ENCODE peak calls at places on chromosomes 11 and 22, in ten cellular contexts. One of them, this sample, is unnamed.

GRCh38 chr11:117600976-117601708 is 195.9 kb downstream of the DSCAML1 start:
- DNase-seq in cerebellum: no peak
- DNase-seq in NCI-H1694: no peak
- DNase-seq in effector memory CD4-positive, alpha-beta T cell: no peak
- DNase-seq in naive thymus-derived CD8-positive, alpha-beta T cell: no peak
- DNase-seq in stimulated activated CD4-positive, alpha-beta T cell treated with anti-CD3 and anti-CD28 coated beads, Interleukin-1b, Interleukin-23, amount 100 ng/mL, for 24 hours: no peak
- DNase-seq in astrocyte of the spinal cord: no peak
- DNase-seq in RWPE1: no peak
- DNase-seq in HCT116: no peak
- DNase-seq in NCI-H2081: no peak
- DNase-seq in this sample: no peak

GRCh38 chr22:23113067-23113846 is 28.5 kb downstream of the RSPH14 start:
- DNase-seq in NCI-H2081: peak
- DNase-seq in RWPE1: no peak
- DNase-seq in NCI-H1694: peak
- DNase-seq in cerebellum: no peak
- DNase-seq in HCT116: no peak
- DNase-seq in stimulated activated CD4-positive, alpha-beta T cell treated with anti-CD3 and anti-CD28 coated beads, Interleukin-1b, Interleukin-23, amount 100 ng/mL, for 24 hours: no peak
- DNase-seq in naive thymus-derived CD8-positive, alpha-beta T cell: no peak
- DNase-seq in effector memory CD4-positive, alpha-beta T cell: no peak
- DNase-seq in astrocyte of the spinal cord: peak
- DNase-seq in this sample: no peak

GRCh38 chr11:66368484-66368883 is 3.1 kb downstream of the SLC29A2 start:
- DNase-seq in NCI-H1694: no peak
- DNase-seq in HCT116: no peak
- DNase-seq in effector memory CD4-positive, alpha-beta T cell: no peak
- DNase-seq in NCI-H2081: no peak
- DNase-seq in cerebellum: no peak
- DNase-seq in naive thymus-derived CD8-positive, alpha-beta T cell: peak
- DNase-seq in RWPE1: no peak
- DNase-seq in astrocyte of the spinal cord: no peak
- DNase-seq in stimulated activated CD4-positive, alpha-beta T cell treated with anti-CD3 and anti-CD28 coated beads, Interleukin-1b, Interleukin-23, amount 100 ng/mL, for 24 hours: no peak
- DNase-seq in this sample: no peak

GRCh38 chr11:75236062-75236461 is 4.5 kb upstream of the TPBGL start:
- DNase-seq in naive thymus-derived CD8-positive, alpha-beta T cell: no peak
- DNase-seq in cerebellum: no peak
- DNase-seq in HCT116: no peak
- DNase-seq in astrocyte of the spinal cord: no peak
- DNase-seq in stimulated activated CD4-positive, alpha-beta T cell treated with anti-CD3 and anti-CD28 coated beads, Interleukin-1b, Interleukin-23, amount 100 ng/mL, for 24 hours: no peak
- DNase-seq in NCI-H1694: no peak
- DNase-seq in RWPE1: no peak
- DNase-seq in NCI-H2081: no peak
- DNase-seq in effector memory CD4-positive, alpha-beta T cell: no peak
- DNase-seq in this sample: no peak

GRCh38 chr11:70205049-70205725 is 2.1 kb downstream of the FADD start:
- DNase-seq in cerebellum: no peak
- DNase-seq in stimulated activated CD4-positive, alpha-beta T cell treated with anti-CD3 and anti-CD28 coated beads, Interleukin-1b, Interleukin-23, amount 100 ng/mL, for 24 hours: no peak
- DNase-seq in HCT116: no peak
- DNase-seq in NCI-H2081: no peak
- DNase-seq in naive thymus-derived CD8-positive, alpha-beta T cell: no peak
- DNase-seq in effector memory CD4-positive, alpha-beta T cell: no peak
- DNase-seq in RWPE1: no peak
- DNase-seq in astrocyte of the spinal cord: no peak
- DNase-seq in NCI-H1694: no peak
- DNase-seq in this sample: no peak

GRCh38 chr11:96817488-96817887 is 427.7 kb downstream of the JRKL start:
- DNase-seq in NCI-H2081: no peak
- DNase-seq in NCI-H1694: no peak
- DNase-seq in naive thymus-derived CD8-positive, alpha-beta T cell: no peak
- DNase-seq in effector memory CD4-positive, alpha-beta T cell: no peak
- DNase-seq in RWPE1: peak
- DNase-seq in cerebellum: no peak
- DNase-seq in astrocyte of the spinal cord: peak
- DNase-seq in HCT116: no peak
- DNase-seq in stimulated activated CD4-positive, alpha-beta T cell treated with anti-CD3 and anti-CD28 coated beads, Interleukin-1b, Interleukin-23, amount 100 ng/mL, for 24 hours: no peak
- DNase-seq in this sample: peak

GRCh38 chr22:19178065-19178658 is 374 bp downstream of the SLC25A1 start:
- DNase-seq in NCI-H1694: no peak
- DNase-seq in NCI-H2081: no peak
- DNase-seq in astrocyte of the spinal cord: peak
- DNase-seq in naive thymus-derived CD8-positive, alpha-beta T cell: peak
- DNase-seq in cerebellum: peak
- DNase-seq in stimulated activated CD4-positive, alpha-beta T cell treated with anti-CD3 and anti-CD28 coated beads, Interleukin-1b, Interleukin-23, amount 100 ng/mL, for 24 hours: no peak
- DNase-seq in HCT116: no peak
- DNase-seq in RWPE1: peak
- DNase-seq in effector memory CD4-positive, alpha-beta T cell: peak
- DNase-seq in this sample: no peak

GRCh38 chr11:70159612-70160570 is 43.2 kb upstream of the FADD start:
- DNase-seq in RWPE1: peak
- DNase-seq in NCI-H2081: no peak
- DNase-seq in astrocyte of the spinal cord: peak
- DNase-seq in HCT116: peak
- DNase-seq in NCI-H1694: no peak
- DNase-seq in effector memory CD4-positive, alpha-beta T cell: no peak
- DNase-seq in cerebellum: no peak
- DNase-seq in stimulated activated CD4-positive, alpha-beta T cell treated with anti-CD3 and anti-CD28 coated beads, Interleukin-1b, Interleukin-23, amount 100 ng/mL, for 24 hours: no peak
- DNase-seq in naive thymus-derived CD8-positive, alpha-beta T cell: no peak
- DNase-seq in this sample: peak

GRCh38 chr11:12599408-12600143 is 74.6 kb upstream of the TEAD1 start:
- DNase-seq in NCI-H2081: no peak
- DNase-seq in astrocyte of the spinal cord: no peak
- DNase-seq in naive thymus-derived CD8-positive, alpha-beta T cell: no peak
- DNase-seq in NCI-H1694: no peak
- DNase-seq in cerebellum: peak
- DNase-seq in effector memory CD4-positive, alpha-beta T cell: no peak
- DNase-seq in RWPE1: peak
- DNase-seq in HCT116: peak
- DNase-seq in stimulated activated CD4-positive, alpha-beta T cell treated with anti-CD3 and anti-CD28 coated beads, Interleukin-1b, Interleukin-23, amount 100 ng/mL, for 24 hours: peak
- DNase-seq in this sample: no peak

GRCh38 chr11:23730307-23730998 is 766.4 kb upstream of the LUZP2 start:
- DNase-seq in effector memory CD4-positive, alpha-beta T cell: no peak
- DNase-seq in NCI-H2081: no peak
- DNase-seq in cerebellum: no peak
- DNase-seq in stimulated activated CD4-positive, alpha-beta T cell treated with anti-CD3 and anti-CD28 coated beads, Interleukin-1b, Interleukin-23, amount 100 ng/mL, for 24 hours: no peak
- DNase-seq in HCT116: no peak
- DNase-seq in NCI-H1694: no peak
- DNase-seq in naive thymus-derived CD8-positive, alpha-beta T cell: no peak
- DNase-seq in RWPE1: no peak
- DNase-seq in astrocyte of the spinal cord: no peak
- DNase-seq in this sample: no peak

GRCh38 chr11:18145025-18145424 is 12.7 kb downstream of the MRGPRX3 start:
- DNase-seq in NCI-H1694: no peak
- DNase-seq in effector memory CD4-positive, alpha-beta T cell: no peak
- DNase-seq in HCT116: no peak
- DNase-seq in naive thymus-derived CD8-positive, alpha-beta T cell: no peak
- DNase-seq in cerebellum: no peak
- DNase-seq in astrocyte of the spinal cord: no peak
- DNase-seq in RWPE1: no peak
- DNase-seq in NCI-H2081: no peak
- DNase-seq in stimulated activated CD4-positive, alpha-beta T cell treated with anti-CD3 and anti-CD28 coated beads, Interleukin-1b, Interleukin-23, amount 100 ng/mL, for 24 hours: no peak
- DNase-seq in this sample: no peak

GRCh38 chr22:36328635-36329216 is 59.0 kb downstream of the MYH9 start:
- DNase-seq in cerebellum: no peak
- DNase-seq in HCT116: no peak
- DNase-seq in effector memory CD4-positive, alpha-beta T cell: peak
- DNase-seq in stimulated activated CD4-positive, alpha-beta T cell treated with anti-CD3 and anti-CD28 coated beads, Interleukin-1b, Interleukin-23, amount 100 ng/mL, for 24 hours: no peak
- DNase-seq in astrocyte of the spinal cord: peak
- DNase-seq in naive thymus-derived CD8-positive, alpha-beta T cell: no peak
- DNase-seq in NCI-H1694: peak
- DNase-seq in RWPE1: no peak
- DNase-seq in NCI-H2081: no peak
- DNase-seq in this sample: peak

GRCh38 chr11:73203322-73203721 is 14.8 kb upstream of the P2RY2 start:
- DNase-seq in NCI-H2081: no peak
- DNase-seq in cerebellum: no peak
- DNase-seq in astrocyte of the spinal cord: no peak
- DNase-seq in effector memory CD4-positive, alpha-beta T cell: no peak
- DNase-seq in naive thymus-derived CD8-positive, alpha-beta T cell: no peak
- DNase-seq in HCT116: no peak
- DNase-seq in stimulated activated CD4-positive, alpha-beta T cell treated with anti-CD3 and anti-CD28 coated beads, Interleukin-1b, Interleukin-23, amount 100 ng/mL, for 24 hours: no peak
- DNase-seq in NCI-H1694: no peak
- DNase-seq in RWPE1: no peak
- DNase-seq in this sample: no peak

GRCh38 chr22:23062616-23063538 is 7.4 kb upstream of the GNAZ start:
- DNase-seq in HCT116: no peak
- DNase-seq in NCI-H2081: no peak
- DNase-seq in effector memory CD4-positive, alpha-beta T cell: no peak
- DNase-seq in stimulated activated CD4-positive, alpha-beta T cell treated with anti-CD3 and anti-CD28 coated beads, Interleukin-1b, Interleukin-23, amount 100 ng/mL, for 24 hours: no peak
- DNase-seq in RWPE1: no peak
- DNase-seq in naive thymus-derived CD8-positive, alpha-beta T cell: no peak
- DNase-seq in cerebellum: no peak
- DNase-seq in astrocyte of the spinal cord: no peak
- DNase-seq in NCI-H1694: no peak
- DNase-seq in this sample: no peak

GRCh38 chr22:25367756-25368155 is 148.3 kb downstream of the CRYBB2 start:
- DNase-seq in naive thymus-derived CD8-positive, alpha-beta T cell: no peak
- DNase-seq in HCT116: no peak
- DNase-seq in NCI-H1694: no peak
- DNase-seq in astrocyte of the spinal cord: no peak
- DNase-seq in stimulated activated CD4-positive, alpha-beta T cell treated with anti-CD3 and anti-CD28 coated beads, Interleukin-1b, Interleukin-23, amount 100 ng/mL, for 24 hours: no peak
- DNase-seq in NCI-H2081: no peak
- DNase-seq in effector memory CD4-positive, alpha-beta T cell: no peak
- DNase-seq in cerebellum: no peak
- DNase-seq in RWPE1: no peak
- DNase-seq in this sample: no peak

GRCh38 chr11:27656320-27656719 is 43.9 kb downstream of the BDNF start:
- DNase-seq in effector memory CD4-positive, alpha-beta T cell: no peak
- DNase-seq in cerebellum: no peak
- DNase-seq in HCT116: no peak
- DNase-seq in NCI-H2081: no peak
- DNase-seq in naive thymus-derived CD8-positive, alpha-beta T cell: no peak
- DNase-seq in RWPE1: no peak
- DNase-seq in stimulated activated CD4-positive, alpha-beta T cell treated with anti-CD3 and anti-CD28 coated beads, Interleukin-1b, Interleukin-23, amount 100 ng/mL, for 24 hours: no peak
- DNase-seq in astrocyte of the spinal cord: no peak
- DNase-seq in NCI-H1694: no peak
- DNase-seq in this sample: no peak

GRCh38 chr11:86511086-86511551 is 136.4 kb downstream of the CCDC81 start:
- DNase-seq in stimulated activated CD4-positive, alpha-beta T cell treated with anti-CD3 and anti-CD28 coated beads, Interleukin-1b, Interleukin-23, amount 100 ng/mL, for 24 hours: no peak
- DNase-seq in cerebellum: no peak
- DNase-seq in naive thymus-derived CD8-positive, alpha-beta T cell: no peak
- DNase-seq in astrocyte of the spinal cord: peak
- DNase-seq in HCT116: no peak
- DNase-seq in NCI-H1694: no peak
- DNase-seq in RWPE1: peak
- DNase-seq in effector memory CD4-positive, alpha-beta T cell: no peak
- DNase-seq in NCI-H2081: no peak
- DNase-seq in this sample: no peak

GRCh38 chr11:14774738-14775137 is 117.3 kb downstream of the CYP2R1 start:
- DNase-seq in naive thymus-derived CD8-positive, alpha-beta T cell: no peak
- DNase-seq in RWPE1: no peak
- DNase-seq in stimulated activated CD4-positive, alpha-beta T cell treated with anti-CD3 and anti-CD28 coated beads, Interleukin-1b, Interleukin-23, amount 100 ng/mL, for 24 hours: no peak
- DNase-seq in effector memory CD4-positive, alpha-beta T cell: no peak
- DNase-seq in cerebellum: no peak
- DNase-seq in NCI-H1694: no peak
- DNase-seq in HCT116: no peak
- DNase-seq in astrocyte of the spinal cord: no peak
- DNase-seq in NCI-H2081: no peak
- DNase-seq in this sample: peak

GRCh38 chr22:30408388-30409101 is 11.7 kb downstream of the SEC14L2 start:
- DNase-seq in cerebellum: no peak
- DNase-seq in HCT116: no peak
- DNase-seq in NCI-H2081: no peak
- DNase-seq in NCI-H1694: no peak
- DNase-seq in stimulated activated CD4-positive, alpha-beta T cell treated with anti-CD3 and anti-CD28 coated beads, Interleukin-1b, Interleukin-23, amount 100 ng/mL, for 24 hours: no peak
- DNase-seq in effector memory CD4-positive, alpha-beta T cell: no peak
- DNase-seq in astrocyte of the spinal cord: peak
- DNase-seq in RWPE1: no peak
- DNase-seq in naive thymus-derived CD8-positive, alpha-beta T cell: no peak
- DNase-seq in this sample: no peak

GRCh38 chr22:23530766-23531282 is 49.3 kb downstream of the IGLL1 start:
- DNase-seq in naive thymus-derived CD8-positive, alpha-beta T cell: no peak
- DNase-seq in effector memory CD4-positive, alpha-beta T cell: no peak
- DNase-seq in NCI-H2081: no peak
- DNase-seq in HCT116: no peak
- DNase-seq in NCI-H1694: no peak
- DNase-seq in stimulated activated CD4-positive, alpha-beta T cell treated with anti-CD3 and anti-CD28 coated beads, Interleukin-1b, Interleukin-23, amount 100 ng/mL, for 24 hours: no peak
- DNase-seq in RWPE1: no peak
- DNase-seq in astrocyte of the spinal cord: no peak
- DNase-seq in cerebellum: no peak
- DNase-seq in this sample: no peak

This sample was measured in foreskin keratinocyte.